ENCODE peak calls at places on chromosomes 12 and 14, in four cellular contexts. F is K562, N is HL-60, R is GM12878. I is an unnamed sample.

GRCh38 chr12:18549598-18549997 is 188.2 kb downstream of the PLCZ1 start:
- DNase-seq in N (no peak), R (no peak), F (no peak), I (no peak)

GRCh38 chr14:54572316-54572715 is 5.4 kb downstream of the SAMD4A start:
- DNase-seq in R (no peak), N (no peak), F (no peak), I (no peak)

GRCh38 chr12:57522887-57523705 is 472 bp downstream of the MBD6 start:
- DNase-seq in R (no peak), N (peak; percentile 84), F (no peak), I (no peak)

GRCh38 chr12:52903855-52904508 is 894 bp downstream of the KRT8 start:
- DNase-seq in R (peak; percentile 30), F (peak; percentile 91), N (no peak), I (peak; percentile 72)

GRCh38 chr12:109503611-109504010 is 26.2 kb downstream of the UBE3B start:
- DNase-seq in F (no peak), R (no peak), N (no peak), I (no peak)

GRCh38 chr14:49939884-49940510 is 47.1 kb downstream of the ARF6 start:
- DNase-seq in N (no peak), F (no peak), R (no peak), I (no peak)

GRCh38 chr12:124683725-124684124 is 116.3 kb upstream of the NCOR2 start:
- DNase-seq in N (no peak), F (no peak), R (no peak), I (no peak)

GRCh38 chr12:55725556-55725955 is 3.3 kb downstream of the CD63 start:
- DNase-seq in F (no peak), N (no peak), R (no peak), I (no peak)

GRCh38 chr12:118064608-118065007 is 3.6 kb upstream of the WSB2 start:
- DNase-seq in F (peak; percentile 35), N (no peak), R (no peak), I (no peak)

GRCh38 chr14:23577004-23577681 is 1.4 kb downstream of the JPH4 start:
- DNase-seq in N (no peak), F (no peak), R (no peak), I (no peak)

GRCh38 chr14:84554136-84554535 is 975.8 kb upstream of the FLRT2 start:
- DNase-seq in R (no peak), N (no peak), F (no peak), I (no peak)

GRCh38 chr14:104746951-104747481 is 5.9 kb upstream of the SIVA1 start:
- DNase-seq in F (no peak), R (no peak), N (no peak), I (no peak)

GRCh38 chr12:11882301-11883019 is 188.3 kb upstream of the BCL2L14 start:
- DNase-seq in R (peak; percentile 39), F (no peak), N (no peak), I (no peak)

GRCh38 chr12:132152921-132153321 is 8.7 kb downstream of the NOC4L start:
- DNase-seq in R (no peak), N (no peak), F (no peak), I (no peak)

GRCh38 chr12:49763006-49763591 is 21.7 kb downstream of the TMBIM6 start:
- DNase-seq in R (no peak), F (peak; percentile 68), N (peak; percentile 47), I (peak; percentile 57)

GRCh38 chr12:54032627-54033100 is at the start of gene HOXC5:
- DNase-seq in N (peak; percentile 32), F (peak; percentile 86), R (no peak), I (peak; percentile 67)

GRCh38 chr12:21413369-21414277 is 23.8 kb upstream of the PYROXD1 start:
- DNase-seq in R (no peak), F (peak; percentile 71), N (no peak), I (no peak)

GRCh38 chr12:66144796-66145754 is 14.5 kb upstream of the LLPH start:
- DNase-seq in F (no peak), R (no peak), N (peak; percentile 87), I (no peak)

GRCh38 chr14:51369814-51370213 is 129.8 kb downstream of the TMX1 start:
- DNase-seq in N (peak; percentile 3), R (no peak), F (peak; percentile 19), I (peak; percentile 15)

GRCh38 chr12:105676694-105677093 is 346.2 kb downstream of the C12orf75 start:
- DNase-seq in F (no peak), N (no peak), R (no peak), I (no peak)

GRCh38 chr12:61213646-61214045 is 1046.6 kb upstream of the USP15 start:
- DNase-seq in F (no peak), N (no peak), R (no peak), I (no peak)
- TF ChIP-seq SPI1 in F (no peak), N (no peak), R (no peak), I (no peak)

GRCh38 chr14:76461886-76462285 is 85.9 kb downstream of the ESRRB start:
- DNase-seq in R (no peak), N (no peak), F (no peak), I (no peak)

GRCh38 chr14:76465651-76466050 is 89.7 kb downstream of the ESRRB start:
- DNase-seq in R (no peak), N (no peak), F (no peak), I (no peak)

GRCh38 chr14:76464856-76465255 is 88.9 kb downstream of the ESRRB start:
- DNase-seq in N (no peak), R (no peak), F (no peak), I (no peak)

GRCh38 chr14:76463105-76463504 is 87.2 kb downstream of the ESRRB start:
- DNase-seq in N (no peak), F (no peak), R (no peak), I (no peak)

DNA sequence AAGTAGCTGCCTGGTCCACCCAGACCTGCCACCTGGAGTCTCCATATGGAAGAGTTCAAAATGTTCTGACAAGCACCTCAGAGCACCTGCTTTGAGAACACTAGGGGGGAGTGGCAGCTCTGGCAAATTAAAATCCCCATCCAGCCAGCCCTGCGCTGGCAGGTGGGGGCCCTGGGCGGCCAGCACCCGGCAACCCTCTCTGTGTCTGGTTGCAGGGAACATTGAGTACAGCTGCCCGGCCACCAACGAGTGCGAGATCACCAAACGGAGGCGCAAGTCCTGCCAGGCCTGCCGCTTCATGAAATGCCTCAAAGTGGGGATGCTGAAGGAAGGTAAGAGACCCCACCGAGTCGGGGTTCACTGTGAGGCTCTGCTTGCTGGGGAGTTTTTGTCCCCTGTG is 86.4 kb downstream of the ESRRB start:
- DNase-seq in N (no peak), F (no peak), R (no peak), I (no peak)
- TF ChIP-seq SPI1 in N (no peak), F (no peak), R (no peak), I (no peak)

DNA sequence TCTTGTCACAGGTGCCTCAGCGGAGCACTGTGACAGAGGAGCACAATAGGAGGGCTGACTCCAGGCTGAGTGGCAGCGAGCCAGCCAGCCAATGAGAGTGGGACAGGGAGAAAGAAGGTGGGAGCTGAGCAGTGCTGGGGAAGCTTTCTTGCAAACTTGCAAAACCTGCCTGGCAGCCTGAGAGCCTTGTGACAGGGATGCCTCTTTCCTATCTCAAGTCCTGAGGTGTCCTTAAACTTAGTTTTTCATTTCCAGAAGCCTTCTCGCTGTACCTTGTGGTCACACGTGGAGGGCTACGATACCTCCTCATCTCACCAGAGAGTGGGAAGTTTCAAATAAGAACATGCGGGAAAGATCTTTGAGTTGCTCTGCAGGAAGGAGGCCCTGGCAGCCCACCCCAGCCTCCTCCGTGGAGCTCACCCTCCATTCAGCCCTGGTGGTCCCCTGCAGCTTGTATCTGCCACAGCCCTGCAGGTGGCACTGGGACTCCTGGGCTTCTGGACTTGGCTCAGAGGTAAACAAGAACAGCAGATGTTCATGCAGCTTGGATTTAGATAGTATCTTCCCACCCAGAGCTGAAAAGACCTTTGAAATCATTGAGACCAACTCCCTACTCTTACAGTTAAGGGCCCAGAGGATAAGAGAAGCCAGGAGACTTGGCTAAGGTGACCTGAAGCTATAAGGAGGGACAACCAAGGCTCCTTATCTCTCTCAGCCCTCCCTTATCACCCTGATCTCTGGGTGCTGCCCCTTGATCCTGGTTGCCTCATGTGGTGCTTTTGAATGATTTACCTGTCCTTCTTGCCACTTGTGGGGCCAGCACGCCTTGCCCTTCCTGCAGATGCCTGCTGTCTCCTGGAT is 153.5 kb upstream of the MAX start:
- DNase-seq in F (no peak), R (no peak), N (no peak), I (no peak)
- TF ChIP-seq SPI1 in F (no peak), R (no peak), N (no peak), I (no peak)

GRCh38 chr12:121013715-121014114 is 2.6 kb downstream of the C12orf43 start:
- DNase-seq in R (no peak), F (no peak), N (no peak), I (no peak)

GRCh38 chr12:121021754-121022153 is 5.5 kb upstream of the C12orf43 start:
- DNase-seq in N (no peak), F (no peak), R (no peak), I (no peak)

GRCh38 chr12:121015825-121016766 is at the start of gene C12orf43:
- DNase-seq in F (peak; percentile 93), R (peak; percentile 77), N (peak; percentile 83), I (peak; percentile 73)

GRCh38 chr12:121018860-121019259 is 2.6 kb upstream of the C12orf43 start:
- DNase-seq in F (no peak), N (no peak), R (no peak), I (no peak)

DNA sequence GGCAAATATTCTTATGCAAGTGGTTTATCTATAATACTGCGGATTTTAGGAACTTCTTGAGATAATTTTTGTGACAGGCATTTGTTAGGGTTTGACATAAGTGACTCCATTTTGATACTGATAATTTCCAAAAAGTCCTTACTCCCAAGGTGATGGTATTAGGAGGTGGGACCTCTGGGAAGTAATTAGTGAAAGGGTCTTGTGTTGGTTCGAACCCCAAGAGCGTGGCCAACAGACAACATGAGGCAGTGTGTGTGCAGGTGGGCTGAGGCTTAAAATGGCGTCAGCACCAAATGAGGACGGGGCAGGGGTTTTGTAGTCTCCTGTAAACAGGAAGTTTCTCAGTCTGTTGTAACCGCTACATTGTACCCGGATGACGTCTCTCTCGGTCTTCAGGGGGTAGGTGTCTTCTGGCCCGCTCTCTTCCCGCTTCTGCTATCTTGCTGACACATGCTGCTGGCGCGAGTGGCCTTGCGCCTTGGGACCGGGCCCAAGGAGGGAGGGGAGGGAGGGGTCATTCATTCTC is 1.7 kb upstream of the C12orf43 start:
- DNase-seq in R (no peak), F (peak; percentile 62), N (no peak), I (no peak)
- TF ChIP-seq SPI1 in R (no peak), F (no peak), N (no peak), I (no peak)

GRCh38 chr12:16603916-16604575 is 1.9 kb downstream of the LMO3 start:
- DNase-seq in N (no peak), F (no peak), R (no peak), I (no peak)
- TF ChIP-seq SPI1 in N (no peak), F (no peak), R (no peak), I (no peak)